ENCODE peak calls at places on chromosomes 16 and 17, in four cellular contexts. D is NCI-H1092, I is HEK293T, K is OCI-M1. Q is an unnamed sample.

GRCh38 chr16:11258553-11259287 is 2.7 kb upstream of the SOCS1 start:
- DNase-seq in D (no peak), K (peak; percentile 37), I (no peak), Q (no peak)

GRCh38 chr16:78286076-78286475 is 186.6 kb downstream of the WWOX start:
- DNase-seq in D (no peak), K (no peak), I (no peak), Q (no peak)

GRCh38 chr17:80997471-80998387 is 6.1 kb downstream of the CHMP6 start:
- DNase-seq in D (no peak), K (no peak), I (no peak), Q (no peak)

GRCh38 chr17:40062347-40063033 is at the start of gene THRA:
- DNase-seq in K (peak; percentile 68), I (peak; percentile 71), D (peak; percentile 38), Q (no peak)

GRCh38 chr17:81097134-81097942 is 62.4 kb downstream of the BAIAP2 start:
- DNase-seq in D (no peak), K (peak; percentile 78), I (peak; percentile 75), Q (no peak)

GRCh38 chr17:34371405-34371804 is 8.4 kb upstream of the CCL1 start:
- DNase-seq in I (no peak), K (no peak), D (no peak), Q (no peak)

GRCh38 chr16:8720080-8720966 is 45.9 kb downstream of the ABAT start:
- DNase-seq in K (peak; percentile 59), D (peak; percentile 94), I (peak; percentile 38), Q (peak; percentile 55)

GRCh38 chr17:55348749-55349354 is 72.8 kb downstream of the MMD start:
- DNase-seq in D (peak; percentile 36), K (peak; percentile 82), I (peak; percentile 65), Q (peak; percentile 39)

GRCh38 chr16:122342-122741 is 16.1 kb downstream of the NPRL3 start:
- DNase-seq in I (no peak), D (no peak), K (no peak), Q (no peak)

GRCh38 chr16:88292007-88292940 is 90.5 kb upstream of the ZNF469 start:
- DNase-seq in I (no peak), K (no peak), D (no peak), Q (no peak)

GRCh38 chr17:1112875-1113274 is 66.9 kb downstream of the ABR start:
- DNase-seq in K (no peak), D (no peak), I (no peak), Q (no peak)

GRCh38 chr17:7380321-7380720 is 568 bp upstream of the TNK1 start:
- DNase-seq in K (no peak), I (no peak), D (no peak), Q (peak; percentile 17)

GRCh38 chr17:78717431-78717980 is 64.6 kb downstream of the CYTH1 start:
- DNase-seq in K (no peak), D (peak; percentile 67), I (no peak), Q (no peak)

GRCh38 chr17:36152639-36153120 is 23.8 kb downstream of the TBC1D3B start:
- DNase-seq in D (no peak), K (peak; percentile 11), I (no peak), Q (no peak)

GRCh38 chr17:12007466-12007865 is 10.2 kb upstream of the ZNF18 start:
- DNase-seq in K (no peak), D (no peak), I (no peak), Q (no peak)

GRCh38 chr16:86951831-86952598 is 365.2 kb downstream of the C16orf95 start:
- DNase-seq in D (no peak), K (peak; percentile 18), I (no peak), Q (no peak)

GRCh38 chr16:85642762-85643281 is 29.7 kb downstream of the GSE1 start:
- DNase-seq in I (no peak), D (no peak), K (no peak), Q (no peak)

GRCh38 chr16:88432753-88433152 is 20.3 kb upstream of the ZFPM1 start:
- DNase-seq in I (no peak), K (no peak), D (no peak), Q (no peak)

GRCh38 chr17:7018331-7018964 is 4.4 kb upstream of the BCL6B start:
- DNase-seq in I (no peak), K (peak; percentile 71), D (no peak), Q (no peak)

GRCh38 chr17:71740866-71741265 is 380.0 kb upstream of the SOX9 start:
- DNase-seq in D (no peak), I (no peak), K (no peak), Q (no peak)

GRCh38 chr16:29028457-29029167 is 43.8 kb downstream of the LAT start:
- DNase-seq in D (no peak), K (no peak), I (no peak), Q (no peak)

GRCh38 chr17:61380217-61380835 is 19.3 kb upstream of the TBX2 start:
- DNase-seq in K (no peak), D (no peak), I (no peak), Q (no peak)

GRCh38 chr17:32283745-32284207 is 18.1 kb downstream of the RHBDL3 start:
- DNase-seq in D (no peak), K (no peak), I (no peak), Q (no peak)

GRCh38 chr16:22670551-22670970 is 143.4 kb upstream of the HS3ST2 start:
- DNase-seq in D (no peak), I (peak; percentile 74), K (peak; percentile 85), Q (no peak)

GRCh38 chr17:15652960-15653359 is 31.2 kb downstream of the TRIM16 start:
- DNase-seq in D (no peak), K (no peak), I (no peak), Q (no peak)

GRCh38 chr17:37610971-37611370 is 1.8 kb upstream of the SYNRG start:
- DNase-seq in K (peak; percentile 6), D (no peak), I (no peak), Q (no peak)

GRCh38 chr17:75641343-75641742 is 8.1 kb downstream of the SMIM5 start:
- DNase-seq in K (no peak), I (no peak), D (no peak), Q (no peak)

GRCh38 chr16:64738321-64738960 is 383.4 kb downstream of the CDH11 start:
- DNase-seq in I (no peak), D (no peak), K (no peak), Q (no peak)

GRCh38 chr16:10103096-10103495 is 79.1 kb downstream of the GRIN2A start:
- DNase-seq in I (no peak), K (no peak), D (no peak), Q (no peak)

GRCh38 chr17:82790391-82790790 is 38.5 kb downstream of the TBCD start:
- DNase-seq in K (no peak), I (no peak), D (no peak), Q (no peak)

GRCh38 chr17:6997171-6997570 is 1.3 kb downstream of the ALOX12 start:
- DNase-seq in I (no peak), K (no peak), D (no peak), Q (no peak)

Q was measured in NCI-H748 treated with DMSO at 0.1 percent for 48 hours.